ENCODE peak calls at places on chromosomes 1 and 21, in ten cellular contexts. M is A549; F is GM23338; G is right atrium auricular region; D is stomach; J is adrenal gland; A is heart right ventricle; H is CD4-positive, CD25-positive, alpha-beta regulatory T cell; U is H1; T is ovary. N is an unnamed sample.
A peak's percentile ranks its signal among the peaks of the same experiment; 100 is the strongest.

GRCh38 chr1:88802950-88803349 is 88.4 kb downstream of the GTF2B start:
- DNase-seq in M (no peak), F (no peak), G (no peak), D (no peak), J (no peak), A (no peak), H (no peak), U (no peak), T (no peak), N (no peak)

GRCh38 chr1:51936531-51936930 is 54.0 kb downstream of the RAB3B start:
- DNase-seq in M (no peak), F (no peak), G (no peak), D (no peak), J (no peak), A (no peak), H (no peak), U (no peak), T (no peak), N (no peak)

GRCh38 chr1:9809122-9809521 is 14.6 kb downstream of the CLSTN1 start:
- DNase-seq in M (no peak), F (no peak), G (no peak), D (no peak), J (no peak), A (no peak), H (no peak), U (no peak), T (no peak), N (no peak)

GRCh38 chr1:37892151-37893047 is 33.0 kb upstream of the MTF1 start:
- DNase-seq in M (no peak), F (no peak), G (no peak), D (no peak), J (no peak), A (no peak), H (no peak), U (no peak), T (no peak), N (no peak)

GRCh38 chr1:47587891-47588582 is 150.2 kb downstream of the FOXD2 start:
- DNase-seq in M (no peak), F (no peak), G (peak; percentile 47), D (no peak), J (peak; percentile 11), A (peak; percentile 55), H (no peak), U (peak; percentile 43), T (no peak), N (peak; percentile 3)

GRCh38 chr1:115428676-115429075 is 90.6 kb upstream of the NGF start:
- DNase-seq in M (no peak), F (no peak), G (no peak), D (no peak), J (no peak), A (no peak), H (no peak), U (no peak), T (no peak), N (no peak)

GRCh38 chr1:32764826-32765545 is 52.2 kb downstream of the YARS1 start:
- DNase-seq in M (no peak), F (no peak), G (no peak), D (no peak), J (no peak), A (no peak), H (no peak), U (no peak), T (no peak), N (no peak)

GRCh38 chr1:221897312-221897711 is 155.4 kb upstream of the DUSP10 start:
- DNase-seq in M (no peak), F (no peak), G (no peak), D (no peak), J (no peak), A (no peak), H (no peak), U (no peak), T (no peak), N (no peak)

GRCh38 chr21:16473965-16474364 is 744.2 kb downstream of the USP25 start:
- DNase-seq in M (no peak), F (no peak), G (no peak), D (no peak), J (peak; percentile 42), A (no peak), H (no peak), U (no peak), T (no peak), N (no peak)

DNA sequence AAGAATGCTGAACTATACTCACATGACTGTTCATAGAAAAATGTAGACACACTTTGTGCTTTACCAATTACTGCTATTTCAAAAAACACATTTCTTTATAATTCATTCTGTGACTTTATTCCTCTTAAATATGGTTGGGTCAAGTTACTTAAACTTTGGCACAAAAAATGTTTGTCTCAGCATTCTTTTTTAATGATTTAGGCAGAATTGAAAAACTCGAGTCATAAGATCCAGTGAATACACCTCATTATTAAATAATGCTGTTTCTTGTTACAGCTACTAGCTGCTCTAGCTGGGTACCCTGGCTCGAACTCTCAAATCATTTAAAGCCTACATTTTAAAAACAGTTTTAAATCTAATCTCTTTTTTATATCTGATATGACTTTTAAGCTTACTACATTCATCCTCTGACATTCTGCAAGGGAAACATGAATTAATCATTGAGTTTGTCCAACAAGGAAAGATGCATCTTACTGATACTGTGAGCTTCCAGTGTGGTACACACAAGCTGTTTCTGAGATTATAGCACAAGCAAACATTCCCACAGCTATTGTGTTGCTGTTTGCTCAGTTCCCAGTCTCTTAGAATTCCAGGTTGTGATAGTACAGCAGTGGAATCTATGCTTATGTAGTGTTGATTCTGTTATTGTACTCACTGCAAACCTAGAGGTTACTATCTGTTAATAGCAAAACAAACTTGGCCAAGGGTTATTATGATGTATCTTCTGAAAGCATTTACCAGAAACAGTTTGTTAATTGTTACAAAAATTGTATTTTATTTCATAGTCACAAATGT is 746.5 kb downstream of the USP25 start:
- DNase-seq in M (no peak), F (no peak), G (no peak), D (no peak), J (no peak), A (no peak), H (no peak), U (no peak), T (no peak), N (no peak)
- H3K4me3 ChIP-seq in M (no peak overlapping the region), F (no peak overlapping the region), G (no peak overlapping the region), D (no peak overlapping the region), J (no peak overlapping the region), A (no peak overlapping the region), H (no peak overlapping the region), U (no peak overlapping the region), T (no peak overlapping the region), N (no peak overlapping the region)

GRCh38 chr21:29221259-29221744 is 77.4 kb upstream of the BACH1 start:
- DNase-seq in M (no peak), F (no peak), G (no peak), D (no peak), J (no peak), A (no peak), H (no peak), U (no peak), T (no peak), N (no peak)
- H3K27ac ChIP-seq in M (no peak overlapping the region), F (no peak overlapping the region), G (no peak overlapping the region), D (no peak overlapping the region), J (no peak overlapping the region), A (no peak overlapping the region), H (no peak overlapping the region), U (no peak overlapping the region), T (no peak overlapping the region), N (no peak overlapping the region)

GRCh38 chr1:31570906-31571305 is 5.4 kb upstream of the TINAGL1 start:
- DNase-seq in M (no peak), F (no peak), G (no peak), D (no peak), J (no peak), A (no peak), H (no peak), U (no peak), T (no peak), N (no peak)

GRCh38 chr1:31573261-31573660 is 3.1 kb upstream of the TINAGL1 start:
- DNase-seq in M (no peak), F (no peak), G (peak; percentile 53), D (no peak), J (no peak), A (no peak), H (no peak), U (peak; percentile 36), T (no peak), N (no peak)

GRCh38 chr1:31570228-31570627 is 6.1 kb upstream of the TINAGL1 start:
- DNase-seq in M (no peak), F (no peak), G (peak; percentile 32), D (no peak), J (no peak), A (no peak), H (no peak), U (peak; percentile 32), T (no peak), N (no peak)

GRCh38 chr1:31571340-31572295 is 4.7 kb upstream of the TINAGL1 start:
- DNase-seq in M (no peak), F (no peak), G (peak; percentile 52), D (no peak), J (no peak), A (no peak), H (no peak), U (peak; percentile 32), T (no peak), N (no peak)

DNA sequence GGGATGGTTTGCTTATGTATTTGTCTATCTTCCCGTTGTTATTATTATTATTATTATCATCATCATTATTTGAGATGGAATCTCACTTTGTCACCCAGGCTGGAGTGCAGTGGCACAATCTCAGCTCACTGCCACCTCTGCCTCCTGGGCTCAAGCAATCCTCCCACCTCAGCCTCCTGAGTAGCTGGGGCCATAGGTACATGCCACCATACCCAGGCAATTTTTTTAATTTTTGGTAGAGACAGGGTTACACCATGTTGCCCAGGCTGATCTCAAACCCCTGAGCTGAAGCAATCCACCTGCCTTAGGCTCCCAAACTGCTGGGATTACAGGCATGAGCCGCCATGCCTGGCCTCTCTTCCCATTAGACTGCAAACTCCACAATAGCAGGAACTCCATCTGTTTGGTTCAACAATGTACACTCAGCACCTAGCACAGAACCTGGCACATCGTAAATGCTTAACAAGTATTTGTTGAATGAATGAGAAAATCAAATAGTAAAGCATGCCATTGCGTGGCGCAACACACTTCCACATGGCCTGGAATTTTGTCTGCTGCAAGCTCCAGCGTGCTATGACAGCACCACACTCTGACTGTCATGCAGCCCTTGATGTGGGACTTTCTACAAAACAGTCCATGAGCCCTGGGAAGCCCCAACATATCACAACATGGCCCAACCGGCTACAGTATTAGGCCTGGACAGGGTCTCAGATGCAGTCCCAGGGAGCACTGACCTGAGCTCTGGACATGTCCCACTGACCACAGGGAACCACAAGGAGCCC is 3.8 kb upstream of the TINAGL1 start:
- DNase-seq in M (no peak), F (no peak), G (peak; percentile 54), D (no peak), J (no peak), A (no peak), H (no peak), U (peak; percentile 11), T (no peak), N (no peak)
- H3K4me1 ChIP-seq in M (peaks cover 72% of the 10 kb centered on the region), F (peaks cover 16% of the 10 kb centered on the region), G (no peaks in the 10 kb centered on the region), D (peaks cover 50% of the 10 kb centered on the region), J (peaks cover 29% of the 10 kb centered on the region), A (peaks cover 52% of the 10 kb centered on the region), H (peaks cover 5% of the 10 kb centered on the region), U (peaks cover 21% of the 10 kb centered on the region), T (peaks cover 15% of the 10 kb centered on the region), N (peaks cover 9% of the 10 kb centered on the region)

DNA sequence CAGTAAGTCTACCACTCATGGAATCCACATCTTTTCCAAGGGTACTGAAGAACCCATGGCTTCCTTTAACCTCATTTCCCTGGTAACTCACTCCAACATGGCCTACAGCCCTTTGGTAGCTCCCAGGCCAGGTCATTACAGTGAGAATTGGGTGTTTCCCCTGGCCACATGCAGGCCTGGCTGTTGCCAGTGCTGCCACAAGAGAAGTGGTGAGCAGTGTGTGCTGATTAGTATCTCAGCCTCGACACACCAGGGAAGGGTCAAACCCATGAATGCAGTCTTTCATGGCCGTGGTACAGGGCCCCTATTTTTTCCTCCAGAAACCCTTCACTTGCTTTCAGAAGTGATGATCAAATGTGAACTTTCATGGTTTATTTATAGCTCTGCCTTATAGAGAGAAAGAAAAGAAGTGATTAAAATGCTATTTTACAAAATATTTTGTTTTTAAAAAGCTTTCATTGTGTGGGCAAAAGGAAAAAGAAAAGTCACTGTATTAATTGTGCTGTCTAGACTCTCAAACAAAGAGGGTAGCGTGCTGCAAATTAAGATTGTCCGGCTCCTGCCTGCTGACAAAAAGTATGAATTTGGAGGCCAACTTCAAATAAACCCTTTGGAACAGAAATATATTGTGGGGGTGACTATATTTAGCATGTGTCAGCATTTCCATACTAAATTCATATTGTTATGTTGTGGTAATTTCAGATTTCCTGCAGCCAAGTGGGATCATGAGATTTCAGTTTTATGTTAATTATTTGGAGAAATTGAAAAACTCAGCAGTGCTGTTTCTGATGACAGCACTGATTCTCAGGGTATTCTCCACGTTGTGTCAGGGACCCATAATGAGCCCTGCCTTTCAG is 62.0 kb upstream of the HOOK1 start:
- DNase-seq in M (no peak), F (no peak), G (no peak), D (no peak), J (no peak), A (no peak), H (no peak), U (no peak), T (no peak), N (no peak)
- H3K4me3 ChIP-seq in M (no peak overlapping the region), F (no peak overlapping the region), G (no peak overlapping the region), D (no peak overlapping the region), J (no peak overlapping the region), A (no peak overlapping the region), H (no peak overlapping the region), U (no peak overlapping the region), T (no peak overlapping the region), N (no peak overlapping the region)